ENCODE peak calls at places on chromosome 2, in eight cellular contexts. C, E, Y, H, Z, W, S and M are unnamed samples.

GRCh38 chr2:165198181-165198580 is 5.7 kb downstream of the SCN3A start:
- DNase-seq in C (no peak), Y (no peak), W (no peak), S (no peak), H (no peak), E (no peak), Z (no peak), M (no peak)

GRCh38 chr2:84038866-84039265 is 420.2 kb downstream of the SUCLG1 start:
- DNase-seq in Y (no peak), S (no peak), C (no peak), H (no peak), W (no peak), Z (no peak), E (no peak), M (no peak)

GRCh38 chr2:212842544-212843185 is 304.1 kb upstream of the ERBB4 start:
- DNase-seq in C (no peak), Z (no peak), W (no peak), S (no peak), H (no peak), E (no peak), Y (no peak), M (no peak)

GRCh38 chr2:115867024-115867423 is 1424.6 kb downstream of the DPP10 start:
- DNase-seq in W (no peak), Z (no peak), Y (no peak), E (no peak), C (no peak), S (no peak), H (no peak), M (no peak)

GRCh38 chr2:199455533-199456382 is 2.0 kb downstream of the SATB2 start:
- DNase-seq in E (no peak), Y (no peak), H (no peak), C (no peak), W (peak; percentile 96), S (peak; percentile 85), Z (no peak), M (peak; percentile 89)

GRCh38 chr2:171254666-171255065 is 94.0 kb upstream of the TLK1 start:
- DNase-seq in Y (no peak), H (no peak), E (no peak), C (no peak), Z (no peak), W (no peak), S (no peak), M (no peak)

GRCh38 chr2:191045141-191045540 is 31.2 kb upstream of the STAT1 start:
- DNase-seq in Z (no peak), Y (no peak), C (no peak), E (no peak), S (no peak), W (no peak), H (no peak), M (no peak)

GRCh38 chr2:158676696-158677095 is 118.4 kb upstream of the DAPL1 start:
- DNase-seq in W (no peak), Z (peak; percentile 76), S (no peak), E (no peak), C (no peak), H (peak; percentile 45), Y (peak; percentile 66), M (no peak)

GRCh38 chr2:67259581-67260347 is 137.4 kb upstream of the ETAA1 start:
- DNase-seq in S (no peak), C (no peak), Y (peak; percentile 20), W (peak; percentile 70), E (no peak), H (no peak), Z (peak; percentile 51), M (no peak)

GRCh38 chr2:225512873-225513580 is 113.5 kb downstream of the NYAP2 start:
- DNase-seq in Y (no peak), H (no peak), E (no peak), W (no peak), C (no peak), S (no peak), Z (no peak), M (no peak)

GRCh38 chr2:2827237-2827636 is 496.2 kb upstream of the MYT1L start:
- DNase-seq in S (no peak), Z (no peak), W (no peak), H (peak; percentile 3), E (no peak), C (no peak), Y (no peak), M (no peak)